ENCODE peak calls at places on chromosome 15, in eight cellular contexts. J is iPS DF 6.9; W is fibroblast of pulmonary artery; B is SHP77; G is adipocyte; L is astrocyte of the hippocampus; Z is stimulated activated naive B cell treated with anti-CD40 and anti-IgM and Interleukin-4, amounts not matched to agents 10 μg/mL and 1 μg/mL and 100 μg/mL, for 72 hours; P is CD8-positive, alpha-beta memory T cell. E is an unnamed sample.

GRCh38 chr15:68333775-68334470 is 56.4 kb downstream of the FEM1B start:
- DNase-seq in J (no peak), W (peak), B (no peak), G (peak), L (no peak), Z (no peak), P (no peak), E (no peak)

GRCh38 chr15:64001148-64001547 is 45.1 kb downstream of the DAPK2 start:
- DNase-seq in J (no peak), W (no peak), B (no peak), G (no peak), L (no peak), Z (no peak), P (no peak), E (no peak)

GRCh38 chr15:27820232-27820631 is 278.9 kb downstream of the OCA2 start:
- DNase-seq in J (no peak), W (peak), B (no peak), G (no peak), L (peak), Z (no peak), P (no peak), E (no peak)

GRCh38 chr15:42344763-42345162 is 14.5 kb upstream of the CAPN3 start:
- DNase-seq in J (no peak), W (peak), B (no peak), G (peak), L (peak), Z (no peak), P (no peak), E (no peak)

GRCh38 chr15:49145651-49146609 is 9.5 kb downstream of the COPS2 start:
- DNase-seq in J (no peak), W (peak), B (peak), G (peak), L (peak), Z (no peak), P (no peak), E (peak)

GRCh38 chr15:67838789-67839332 is 984 bp downstream of the RNU6-1 start:
- DNase-seq in J (no peak), W (peak), B (peak), G (peak), L (peak), Z (no peak), P (no peak), E (peak)

GRCh38 chr15:57114070-57114469 is 195.6 kb downstream of the TCF12 start:
- DNase-seq in J (no peak), W (peak), B (no peak), G (no peak), L (peak), Z (no peak), P (no peak), E (peak)

GRCh38 chr15:40776537-40777141 is 6.9 kb downstream of the C15orf62 start:
- DNase-seq in J (no peak), W (peak), B (no peak), G (peak), L (peak), Z (no peak), P (peak), E (peak)

GRCh38 chr15:29822685-29823459 is 604 bp upstream of the TJP1 start:
- DNase-seq in J (no peak), W (peak), B (peak), G (peak), L (peak), Z (no peak), P (no peak), E (peak)

GRCh38 chr15:38071211-38071972 is 137.0 kb downstream of the TMCO5A start:
- DNase-seq in J (no peak), W (no peak), B (no peak), G (no peak), L (no peak), Z (no peak), P (no peak), E (no peak)

GRCh38 chr15:59691194-59691805 is 2.2 kb upstream of the BNIP2 start:
- DNase-seq in J (no peak), W (peak), B (peak), G (peak), L (peak), Z (no peak), P (peak), E (peak)

GRCh38 chr15:33068531-33068990 is 126.0 kb downstream of the FMN1 start:
- DNase-seq in J (no peak), W (no peak), B (peak), G (peak), L (peak), Z (no peak), P (no peak), E (peak)

GRCh38 chr15:72398648-72399047 is 543 bp downstream of the TMEM202 start:
- DNase-seq in J (no peak), W (no peak), B (no peak), G (no peak), L (no peak), Z (no peak), P (no peak), E (no peak)

GRCh38 chr15:79962178-79962577 is 8.8 kb downstream of the BCL2A1 start:
- DNase-seq in J (no peak), W (no peak), B (no peak), G (no peak), L (no peak), Z (no peak), P (no peak), E (no peak)

GRCh38 chr15:27249046-27249722 is 278.2 kb downstream of the GABRG3 start:
- DNase-seq in J (no peak), W (no peak), B (no peak), G (no peak), L (no peak), Z (no peak), P (no peak), E (no peak)

GRCh38 chr15:37824717-37825382 is 109.6 kb upstream of the TMCO5A start:
- DNase-seq in J (no peak), W (peak), B (no peak), G (peak), L (peak), Z (no peak), P (no peak), E (peak)

GRCh38 chr15:70063992-70064379 is 33.7 kb downstream of the TLE3 start:
- DNase-seq in J (no peak), W (no peak), B (no peak), G (no peak), L (peak), Z (no peak), P (peak), E (no peak)

GRCh38 chr15:71115567-71116351 is 488 bp downstream of the THSD4 start:
- DNase-seq in J (no peak), W (peak), B (no peak), G (peak), L (peak), Z (no peak), P (no peak), E (peak)

GRCh38 chr15:53534105-53534839 is 225.2 kb downstream of the WDR72 start:
- DNase-seq in J (no peak), W (no peak), B (no peak), G (no peak), L (no peak), Z (no peak), P (no peak), E (no peak)

GRCh38 chr15:47374222-47374621 is 343.1 kb upstream of the SEMA6D start:
- DNase-seq in J (peak), W (peak), B (no peak), G (peak), L (no peak), Z (no peak), P (no peak), E (no peak)

E was measured in LoVo.